ENCODE peak calls at places on chromosomes 11 and 22, in ten cellular contexts. B is choroid plexus epithelial cell, T is colonic mucosa, D is A549, Q is tibial artery, P is astrocyte, C is suprapubic skin, I is astrocyte of the spinal cord, O is adrenal gland, J is cardiac muscle cell. E is an unnamed sample.

GRCh38 chr22:32788884-32789624 is 12.5 kb upstream of the TIMP3 start:
- DNase-seq in T (no peak), C (no peak), P (peak), D (no peak), J (no peak), B (peak), O (no peak), I (peak), Q (peak), E (no peak)

GRCh38 chr11:69089258-69089657 is 40.5 kb downstream of the TPCN2 start:
- DNase-seq in O (peak), I (peak), P (peak), J (no peak), D (peak), T (no peak), C (no peak), Q (no peak), B (peak), E (no peak)

GRCh38 chr11:96278039-96278897 is 64.7 kb downstream of the MAML2 start:
- DNase-seq in Q (no peak), C (no peak), O (no peak), D (no peak), J (no peak), T (no peak), B (no peak), P (peak), I (peak), E (no peak)

GRCh38 chr11:61509058-61510029 is 795 bp downstream of the LRRC10B start:
- DNase-seq in P (peak), C (no peak), Q (peak), T (peak), I (peak), D (peak), J (peak), B (peak), O (peak), E (peak)

GRCh38 chr11:2719831-2720603 is 20.2 kb upstream of the KCNQ1OT1 start:
- DNase-seq in C (no peak), P (no peak), Q (no peak), T (no peak), J (no peak), O (no peak), I (no peak), B (no peak), D (no peak), E (no peak)

GRCh38 chr11:6418958-6419611 is at the start of gene APBB1:
- DNase-seq in C (no peak), T (peak), P (peak), O (peak), D (peak), Q (peak), B (peak), J (peak), I (peak), E (peak)

GRCh38 chr11:101582242-101583052 is 1.4 kb downstream of the TRPC6 start:
- DNase-seq in O (no peak), T (no peak), D (peak), P (no peak), I (no peak), J (peak), B (no peak), Q (peak), C (no peak), E (no peak)

GRCh38 chr11:73453562-73453961 is 77.4 kb downstream of the RELT start:
- DNase-seq in J (no peak), B (peak), C (no peak), O (no peak), T (no peak), Q (no peak), P (no peak), I (no peak), D (no peak), E (no peak)

GRCh38 chr22:35651085-35651484 is 2.8 kb downstream of the APOL6 start:
- DNase-seq in C (no peak), T (no peak), O (no peak), P (no peak), B (no peak), Q (no peak), J (no peak), I (no peak), D (no peak), E (no peak)

GRCh38 chr11:46594785-46595184 is 962 bp upstream of the AMBRA1 start:
- DNase-seq in J (no peak), Q (no peak), I (no peak), B (no peak), C (no peak), T (no peak), P (no peak), O (no peak), D (no peak), E (no peak)

GRCh38 chr11:129277216-129277838 is 85.2 kb upstream of the ARHGAP32 start:
- DNase-seq in I (peak), O (no peak), C (no peak), Q (no peak), T (no peak), D (no peak), P (no peak), B (no peak), J (peak), E (no peak)

GRCh38 chr11:133605493-133605892 is 73.2 kb upstream of the OPCML start:
- DNase-seq in C (no peak), J (no peak), P (no peak), Q (no peak), I (no peak), O (no peak), B (no peak), T (no peak), D (no peak), E (no peak)

GRCh38 chr22:29635734-29636357 is 32.4 kb downstream of the NF2 start:
- DNase-seq in B (peak), O (no peak), P (peak), J (peak), I (peak), T (no peak), C (no peak), Q (no peak), D (peak), E (peak)

GRCh38 chr11:27720277-27720830 is 20.1 kb upstream of the BDNF start:
- DNase-seq in P (no peak), O (peak), T (peak), Q (no peak), B (peak), C (no peak), J (peak), D (peak), I (peak), E (peak)

GRCh38 chr11:122743949-122744876 is 88.7 kb downstream of the UBASH3B start:
- DNase-seq in I (no peak), C (no peak), Q (peak), T (peak), J (no peak), D (no peak), P (no peak), O (peak), B (no peak), E (peak)

GRCh38 chr22:27420817-27421361 is 380.7 kb downstream of the MN1 start:
- DNase-seq in Q (peak), B (peak), J (no peak), O (peak), D (no peak), C (peak), I (peak), P (peak), T (peak), E (no peak)

GRCh38 chr11:123103326-123103980 is 41.5 kb upstream of the HSPA8 start:
- DNase-seq in C (peak), B (peak), D (peak), O (peak), I (peak), T (peak), Q (peak), P (peak), J (peak), E (peak)

GRCh38 chr22:39120983-39121382 is 23.9 kb downstream of the APOBEC3H start:
- DNase-seq in B (no peak), C (no peak), O (no peak), T (no peak), D (no peak), I (no peak), J (no peak), Q (no peak), P (no peak), E (no peak)

GRCh38 chr11:18010977-18011586 is 1.8 kb downstream of the SERGEF start:
- DNase-seq in T (no peak), Q (no peak), O (no peak), B (no peak), D (no peak), J (no peak), P (no peak), C (no peak), I (no peak), E (no peak)
- H3K4me3 ChIP-seq in T (no peak), Q (no peak), O (no peak), B (no peak), D (no peak), J (no peak), P (no peak), C (no peak), I (no peak), E (no peak)

GRCh38 chr22:46668116-46668515 is 47.9 kb downstream of the GRAMD4 start:
- DNase-seq in B (no peak), T (no peak), P (no peak), O (no peak), D (no peak), J (no peak), C (no peak), Q (no peak), I (no peak), E (no peak)
- TF ChIP-seq CTCF in B (no peak), T (no peak), P (no peak), O (no peak), D (no peak), J (no peak), C (no peak), Q (no peak), I (no peak), E (no peak)

GRCh38 chr22:19704355-19705015 is 9.8 kb upstream of the SEPTIN5 start:
- DNase-seq in P (no peak), T (no peak), D (no peak), O (no peak), Q (no peak), J (no peak), I (no peak), B (no peak), C (peak), E (no peak)

GRCh38 chr22:19703869-19704268 is 10.4 kb upstream of the SEPTIN5 start:
- DNase-seq in I (no peak), C (peak), O (no peak), Q (peak), D (no peak), T (no peak), J (no peak), P (no peak), B (no peak), E (no peak)

GRCh38 chr22:19707347-19708322 is 6.7 kb upstream of the SEPTIN5 start:
- DNase-seq in I (no peak), T (no peak), O (no peak), Q (peak), D (no peak), B (no peak), J (no peak), C (peak), P (no peak), E (no peak)

GRCh38 chr22:19706661-19707151 is 7.6 kb upstream of the SEPTIN5 start:
- DNase-seq in P (no peak), O (no peak), Q (no peak), J (no peak), C (peak), B (no peak), I (no peak), T (no peak), D (no peak), E (no peak)

DNA sequence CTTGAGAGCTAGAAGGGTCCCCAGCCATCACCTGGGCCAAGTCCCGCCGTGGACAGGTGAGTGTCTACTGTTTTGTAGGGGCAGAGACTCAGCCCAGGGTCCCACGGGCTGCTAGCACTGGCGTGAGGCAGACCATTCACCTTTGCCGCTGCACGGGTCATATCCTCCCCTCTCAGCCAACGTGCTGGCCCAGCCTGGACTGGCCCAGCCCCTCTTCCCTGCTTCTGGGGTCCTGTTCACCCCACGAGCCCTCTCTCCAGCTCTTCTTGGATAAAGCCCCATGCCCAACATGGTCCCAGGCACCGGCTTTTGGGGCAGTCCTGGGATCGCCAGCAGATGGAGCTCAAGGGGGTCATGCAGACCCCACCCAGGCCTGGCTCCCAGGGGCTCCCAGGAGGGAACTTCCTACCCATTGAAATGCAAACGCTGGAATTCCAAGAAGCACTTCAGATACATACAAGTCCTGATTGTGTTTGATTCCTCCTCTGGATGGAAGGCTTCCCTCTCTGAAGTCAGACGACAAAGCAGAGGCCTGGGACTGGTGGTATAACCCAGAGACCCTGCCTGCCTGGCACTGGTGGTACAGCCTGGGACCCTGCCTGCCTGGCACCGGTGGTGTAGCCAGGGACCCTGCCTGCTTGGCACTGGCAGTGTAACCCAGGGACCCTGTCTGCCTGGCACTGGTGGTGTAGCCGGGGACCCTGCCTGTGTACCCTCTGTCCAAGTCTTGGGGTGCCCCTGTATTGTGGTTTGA is 8.9 kb upstream of the SEPTIN5 start:
- DNase-seq in P (no peak), D (no peak), O (no peak), J (no peak), C (peak), T (no peak), I (no peak), Q (peak), B (no peak), E (no peak)
- H3K4me3 ChIP-seq in P (no peak), D (no peak), O (no peak), J (no peak), C (no peak), T (no peak), I (no peak), Q (no peak), B (no peak), E (no peak)

DNA sequence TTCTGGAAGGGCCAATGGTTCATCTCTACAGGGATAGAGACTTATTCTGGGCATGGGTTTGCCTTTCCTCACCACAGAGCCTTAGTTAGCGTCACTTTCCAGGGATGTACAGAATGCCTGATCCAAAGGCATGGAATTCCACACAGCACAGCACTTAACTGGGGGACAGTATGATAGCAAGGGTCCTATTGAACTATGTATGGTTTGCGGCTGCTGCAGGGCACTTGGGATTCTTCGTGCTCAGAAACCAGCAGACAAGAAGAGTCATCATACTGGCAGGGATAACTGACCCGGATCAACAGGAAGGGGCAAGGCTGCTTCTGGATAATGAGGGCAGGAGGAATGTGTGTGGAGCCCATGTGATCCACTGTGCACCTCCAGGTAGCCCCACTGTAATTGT is 105.7 kb downstream of the SWAP70 start:
- DNase-seq in P (no peak), O (no peak), B (no peak), D (no peak), J (no peak), T (no peak), I (no peak), C (no peak), Q (no peak), E (no peak)
- TF ChIP-seq CTCF in P (no peak), O (no peak), B (no peak), D (no peak), J (no peak), T (no peak), I (no peak), C (no peak), Q (no peak), E (no peak)

DNA sequence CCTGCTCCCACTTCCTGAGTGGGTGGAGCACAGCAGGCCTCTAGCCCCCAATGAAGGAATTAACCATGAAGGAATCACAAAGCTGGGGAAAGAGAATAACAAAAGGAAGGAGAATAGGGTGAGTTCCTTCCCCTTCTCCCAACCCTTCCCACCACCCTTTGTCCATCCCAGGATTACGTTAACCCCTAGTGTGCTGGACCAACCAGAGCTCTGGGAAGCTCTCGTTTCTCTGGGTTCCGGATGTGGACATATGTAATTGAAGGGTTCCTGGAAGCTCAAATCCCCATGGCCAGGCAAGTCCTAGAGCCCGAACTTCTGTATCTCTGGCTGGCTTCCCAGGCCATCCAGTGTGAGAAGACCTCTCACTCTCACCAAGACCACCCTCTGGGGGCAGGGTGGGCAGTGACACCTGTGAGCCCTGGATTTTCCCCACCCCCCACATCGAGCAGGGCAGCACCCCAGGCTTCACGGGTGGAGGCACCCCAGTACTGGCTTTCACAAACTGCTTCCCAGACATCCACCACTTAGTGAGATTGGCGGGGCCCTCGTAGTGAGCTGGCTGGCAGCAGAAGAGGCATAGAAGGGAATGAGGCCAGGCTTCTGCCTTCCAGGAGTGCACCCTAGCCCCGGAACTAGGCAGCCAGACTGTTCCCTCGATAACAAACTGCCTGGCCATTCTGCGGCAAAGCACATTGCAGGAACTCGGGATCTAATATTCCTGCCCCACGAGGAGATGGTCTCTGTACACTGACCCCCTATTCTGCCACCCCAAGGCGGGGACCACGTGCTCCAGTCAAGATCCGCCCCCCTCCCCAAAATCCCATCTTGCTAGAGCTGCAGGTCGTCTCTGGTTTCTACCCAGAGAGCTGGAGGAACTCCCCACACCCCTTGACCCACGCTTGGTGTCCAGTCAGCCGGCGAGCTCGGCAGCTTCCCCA is 2.1 kb downstream of the NECTIN1 start:
- DNase-seq in T (no peak), D (no peak), O (no peak), I (no peak), J (no peak), P (no peak), B (no peak), Q (no peak), C (no peak), E (no peak)
- H3K4me3 ChIP-seq in T (peak), D (peak), O (no peak), I (peak), J (peak), P (peak), B (peak), Q (peak), C (peak), E (peak)

GRCh38 chr11:346529-346928 is 22.8 kb upstream of the B4GALNT4 start:
- DNase-seq in B (no peak), I (no peak), P (no peak), O (no peak), J (no peak), Q (no peak), D (no peak), C (no peak), T (no peak), E (no peak)
- TF ChIP-seq CTCF in B (no peak), I (no peak), P (no peak), O (no peak), J (no peak), Q (no peak), D (no peak), C (no peak), T (no peak), E (no peak)

GRCh38 chr11:121369366-121369765 is 76.8 kb downstream of the SC5D start:
- DNase-seq in J (no peak), B (no peak), T (no peak), O (no peak), D (no peak), Q (no peak), I (no peak), P (no peak), C (no peak), E (peak)

GRCh38 chr11:121372028-121372427 is 79.5 kb downstream of the SC5D start:
- DNase-seq in J (no peak), T (no peak), C (no peak), Q (no peak), B (no peak), P (no peak), D (no peak), O (no peak), I (no peak), E (peak)

GRCh38 chr11:121376135-121376534 is 76.0 kb upstream of the SORL1 start:
- DNase-seq in T (no peak), I (no peak), C (no peak), J (no peak), Q (no peak), P (no peak), O (no peak), D (no peak), B (no peak), E (no peak)

GRCh38 chr11:121374286-121374985 is 77.7 kb upstream of the SORL1 start:
- DNase-seq in C (no peak), J (no peak), D (no peak), Q (no peak), P (no peak), O (no peak), I (no peak), B (no peak), T (no peak), E (no peak)

GRCh38 chr11:121372671-121373429 is 79.3 kb upstream of the SORL1 start:
- DNase-seq in D (no peak), J (no peak), T (no peak), Q (no peak), P (no peak), O (no peak), C (no peak), B (no peak), I (no peak), E (peak)
- H3K4me3 ChIP-seq in D (no peak), J (no peak), T (no peak), Q (no peak), P (no peak), O (no peak), C (no peak), B (no peak), I (no peak), E (peak)

E was measured in GM12865.